ENCODE peak calls at places on chromosome 21, in nine cellular contexts. V, C, I, U, A, T, Q, R and K are unnamed samples.

GRCh38 chr21:43684424-43684823 is 25.1 kb downstream of the RRP1B start:
- DNase-seq in U (no peak), T (no peak), Q (no peak), C (no peak), A (no peak), V (no peak), R (no peak), I (no peak), K (no peak)

GRCh38 chr21:19557488-19557887 is 1153.9 kb upstream of the TMPRSS15 start:
- DNase-seq in R (no peak), I (no peak), Q (no peak), C (no peak), A (no peak), T (no peak), V (no peak), U (no peak), K (no peak)

GRCh38 chr21:29481081-29481480 is 182.4 kb downstream of the BACH1 start:
- DNase-seq in Q (no peak), C (no peak), U (no peak), R (no peak), V (no peak), A (no peak), I (no peak), T (no peak), K (no peak)

GRCh38 chr21:33403128-33403785 is at the start of gene IFNGR2:
- DNase-seq in R (no peak), A (peak; percentile 85), V (no peak), U (no peak), I (peak; percentile 37), C (peak; percentile 65), Q (peak; percentile 38), T (no peak), K (no peak)

GRCh38 chr21:41045534-41046268 is 122.3 kb upstream of the BACE2 start:
- DNase-seq in U (no peak), A (no peak), T (no peak), R (no peak), I (peak; percentile 76), C (no peak), V (no peak), Q (no peak), K (no peak)

GRCh38 chr21:33687634-33688033 is 45.3 kb downstream of the ITSN1 start:
- DNase-seq in C (no peak), Q (no peak), R (no peak), T (no peak), U (no peak), I (no peak), V (no peak), A (no peak), K (no peak)

GRCh38 chr21:25791321-25791720 is 56.5 kb downstream of the GABPA start:
- DNase-seq in T (no peak), Q (no peak), C (no peak), V (no peak), I (no peak), A (no peak), R (no peak), U (no peak), K (no peak)

GRCh38 chr21:25980710-25981109 is 189.9 kb downstream of the APP start:
- DNase-seq in T (no peak), R (no peak), U (no peak), V (peak; percentile 67), A (no peak), C (no peak), Q (peak; percentile 86), I (no peak), K (no peak)

GRCh38 chr21:26732442-26733221 is 112.6 kb downstream of the ADAMTS1 start:
- DNase-seq in I (peak; percentile 66), U (peak; percentile 40), T (no peak), A (peak; percentile 65), C (peak; percentile 58), Q (peak; percentile 7), V (no peak), R (peak; percentile 69), K (no peak)

GRCh38 chr21:31872452-31873274 is at the start of gene HUNK:
- DNase-seq in U (peak; percentile 42), R (no peak), T (peak; percentile 89), A (peak; percentile 77), C (peak; percentile 58), Q (no peak), V (no peak), I (peak; percentile 79), K (no peak)

GRCh38 chr21:28066051-28066450 is 926.6 kb downstream of the LTN1 start:
- DNase-seq in Q (no peak), V (no peak), T (no peak), U (no peak), I (no peak), R (no peak), A (no peak), C (no peak), K (no peak)

GRCh38 chr21:32520885-32521735 is 64.2 kb downstream of the TCP10L start:
- DNase-seq in C (peak; percentile 91), Q (peak; percentile 72), R (peak; percentile 77), V (no peak), A (peak; percentile 76), T (peak; percentile 96), I (no peak), U (peak; percentile 94), K (no peak)

GRCh38 chr21:46253610-46254124 is 25.1 kb upstream of the LSS start:
- DNase-seq in I (no peak), R (no peak), C (no peak), T (no peak), A (peak; percentile 15), V (no peak), U (no peak), Q (no peak), K (peak; percentile 48)

GRCh38 chr21:46255758-46256337 is 27.3 kb upstream of the LSS start:
- DNase-seq in A (peak; percentile 49), R (no peak), Q (no peak), U (no peak), V (no peak), T (peak; percentile 80), I (no peak), C (no peak), K (no peak)

GRCh38 chr21:46254208-46254975 is 25.8 kb upstream of the LSS start:
- DNase-seq in A (peak; percentile 38), I (no peak), V (no peak), R (no peak), C (no peak), U (no peak), Q (no peak), T (no peak), K (no peak)

GRCh38 chr21:46255166-46255565 is 26.6 kb upstream of the LSS start:
- DNase-seq in I (no peak), T (peak; percentile 63), C (no peak), R (no peak), Q (no peak), A (peak; percentile 44), U (no peak), V (no peak), K (no peak)

DNA sequence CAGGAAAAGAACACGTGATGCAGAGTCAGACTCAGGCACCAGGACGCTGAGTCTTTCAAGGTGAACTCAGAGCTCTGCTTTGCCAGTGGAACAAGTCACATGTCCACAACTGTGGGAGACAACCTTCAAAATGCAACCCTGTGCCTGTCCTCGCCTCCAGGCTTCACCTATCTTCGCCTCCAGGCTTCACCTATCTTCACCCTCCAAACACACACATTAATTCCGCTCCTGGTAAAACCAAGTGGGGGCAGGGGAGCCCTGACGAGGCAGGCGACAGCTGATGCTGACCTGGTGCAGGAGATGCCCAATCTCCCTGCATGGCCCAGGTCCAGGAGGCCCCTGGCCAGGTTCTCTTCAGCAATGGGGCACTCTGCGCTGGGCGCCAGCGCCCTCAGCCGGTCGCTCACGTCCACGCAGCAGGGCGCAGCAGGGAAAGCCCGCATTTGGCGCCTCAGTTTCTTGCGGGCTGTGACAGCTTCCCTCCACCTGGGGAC is 28.0 kb upstream of the LSS start:
- DNase-seq in Q (no peak), C (no peak), T (peak; percentile 67), I (no peak), R (peak; percentile 76), U (no peak), A (peak; percentile 48), V (no peak), K (no peak)
- TF ChIP-seq CTCF in Q (no peak), C (no peak), T (no peak), I (no peak), R (peak; percentile 66), U (no peak), A (no peak), V (no peak), K (no peak)

GRCh38 chr21:36141513-36141925 is 6.6 kb downstream of the CBR3 start:
- DNase-seq in I (peak; percentile 86), R (peak; percentile 91), C (peak; percentile 85), Q (peak; percentile 94), V (peak; percentile 99), T (peak; percentile 93), A (peak; percentile 87), U (peak; percentile 88), K (peak; percentile 64)
- TF ChIP-seq CTCF in I (peak; percentile 88), R (peak; percentile 80), C (peak; percentile 89), Q (peak; percentile 82), V (peak; percentile 93), T (no peak), A (peak; percentile 88), U (peak; percentile 75), K (peak; percentile 94)

GRCh38 chr21:39452207-39452964 is 616 bp downstream of the SH3BGR start:
- DNase-seq in A (no peak), T (no peak), V (no peak), Q (no peak), I (no peak), C (no peak), R (no peak), U (no peak), K (no peak)

GRCh38 chr21:39454949-39455668 is 3.3 kb downstream of the SH3BGR start:
- DNase-seq in V (no peak), C (no peak), U (no peak), Q (no peak), I (no peak), R (no peak), A (no peak), T (no peak), K (no peak)

GRCh38 chr21:39453571-39454179 is 1.9 kb downstream of the SH3BGR start:
- DNase-seq in V (no peak), Q (no peak), C (no peak), I (no peak), U (no peak), A (no peak), R (no peak), T (no peak), K (no peak)

GRCh38 chr21:39452965-39453332 is 1.2 kb downstream of the SH3BGR start:
- DNase-seq in A (no peak), T (no peak), I (no peak), C (peak; percentile 67), R (no peak), U (no peak), Q (no peak), V (no peak), K (no peak)

GRCh38 chr21:39456665-39457064 is 4.9 kb downstream of the SH3BGR start:
- DNase-seq in U (no peak), V (no peak), A (no peak), I (no peak), C (no peak), T (no peak), Q (no peak), R (no peak), K (no peak)
- TF ChIP-seq CTCF in U (no peak), V (no peak), A (no peak), I (no peak), C (peak; percentile 42), T (no peak), Q (no peak), R (peak; percentile 5), K (no peak)

DNA sequence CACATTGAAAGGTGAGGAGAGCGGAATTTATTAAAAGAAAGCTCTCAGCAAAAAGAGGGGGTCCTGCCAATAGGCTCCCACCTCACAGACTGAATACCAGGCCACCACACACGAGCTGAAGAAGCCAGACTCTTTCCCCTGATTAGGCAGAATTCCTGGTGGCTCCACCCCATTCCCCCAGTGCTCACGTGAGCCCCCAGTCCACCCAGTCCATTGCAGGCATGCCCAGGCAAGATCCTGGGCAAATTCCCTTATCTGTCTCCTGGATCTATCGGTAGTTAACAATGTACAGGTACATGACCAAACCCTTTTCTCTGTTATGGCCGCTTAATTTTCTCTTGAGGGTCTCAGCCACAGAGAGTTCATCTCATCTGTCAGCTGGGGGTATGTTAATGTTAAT is 54.6 kb upstream of the BTG3 start:
- DNase-seq in V (no peak), U (no peak), R (no peak), I (no peak), T (no peak), A (no peak), Q (peak; percentile 52), C (no peak), K (no peak)
- TF ChIP-seq CTCF in V (no peak), U (no peak), R (no peak), I (no peak), T (no peak), A (no peak), Q (no peak), C (no peak), K (no peak)